ENCODE peak calls at places on chromosomes 3 and 15, in six cellular contexts. T is mucosa of descending colon; I is fibroblast of lung; Z is mammary epithelial cell; F is RWPE2; G is CD4-positive, alpha-beta T cell. O is an unnamed sample.

GRCh38 chr3:48410205-48411040 is 19.5 kb downstream of the PLXNB1 start:
- DNase-seq in G (no peak), Z (no peak), I (no peak), F (peak; percentile 45), T (peak; percentile 31), O (no peak)

GRCh38 chr15:66001042-66001441 is 131.8 kb downstream of the RAB11A start:
- DNase-seq in T (no peak), G (no peak), F (no peak), Z (no peak), I (no peak), O (no peak)

GRCh38 chr15:101438482-101439284 is 50.8 kb downstream of the PCSK6 start:
- DNase-seq in Z (no peak), G (no peak), F (peak; percentile 70), T (no peak), I (no peak), O (no peak)

GRCh38 chr3:80000022-80000421 is 232.2 kb upstream of the ROBO1 start:
- DNase-seq in I (peak; percentile 36), G (no peak), F (no peak), Z (peak; percentile 23), T (no peak), O (no peak)

GRCh38 chr3:42424911-42425310 is 14.5 kb upstream of the LYZL4 start:
- DNase-seq in G (no peak), T (no peak), Z (no peak), I (no peak), F (no peak), O (no peak)

GRCh38 chr3:32819581-32820348 is 2.0 kb downstream of the TRIM71 start:
- DNase-seq in Z (no peak), G (no peak), T (no peak), I (no peak), F (no peak), O (no peak)

GRCh38 chr3:169668957-169669681 is 5.6 kb upstream of the MECOM start:
- DNase-seq in I (peak; percentile 57), G (no peak), Z (peak; percentile 67), F (no peak), T (peak; percentile 84), O (no peak)

GRCh38 chr3:132730891-132731580 is 8.8 kb upstream of the NPHP3 start:
- DNase-seq in I (peak; percentile 44), G (no peak), T (no peak), F (no peak), Z (peak; percentile 41), O (no peak)

GRCh38 chr3:106560451-106560966 is 691.7 kb upstream of the CBLB start:
- DNase-seq in F (no peak), I (peak; percentile 87), T (no peak), G (no peak), Z (peak; percentile 84), O (no peak)

GRCh38 chr15:33194237-33194636 is 277 bp downstream of the FMN1 start:
- DNase-seq in Z (no peak), G (no peak), F (no peak), T (no peak), I (peak; percentile 1), O (no peak)

GRCh38 chr3:153649286-153649839 is 471.8 kb upstream of the ARHGEF26 start:
- DNase-seq in F (no peak), T (no peak), G (no peak), Z (no peak), I (no peak), O (no peak)

GRCh38 chr3:3636815-3637214 is 162.4 kb upstream of the LRRN1 start:
- DNase-seq in I (peak; percentile 33), Z (peak; percentile 78), T (no peak), G (no peak), F (no peak), O (no peak)

GRCh38 chr3:196260784-196261183 is 26.7 kb downstream of the PCYT1A start:
- DNase-seq in Z (no peak), F (no peak), G (no peak), I (no peak), T (no peak), O (no peak)

GRCh38 chr15:78988361-78988911 is 43.6 kb upstream of the CTSH start:
- DNase-seq in G (no peak), F (peak; percentile 99), Z (peak; percentile 99), T (peak; percentile 79), I (peak; percentile 99), O (no peak)

GRCh38 chr3:142844339-142844977 is 44.4 kb downstream of the PCOLCE2 start:
- DNase-seq in G (no peak), Z (peak; percentile 67), T (no peak), F (no peak), I (peak; percentile 62), O (no peak)

GRCh38 chr15:84108725-84109124 is 126.8 kb upstream of the GOLGA6L4 start:
- DNase-seq in T (no peak), F (no peak), G (no peak), I (peak; percentile 20), Z (no peak), O (no peak)

GRCh38 chr15:98035577-98036010 is 75.1 kb downstream of the ARRDC4 start:
- DNase-seq in Z (peak; percentile 83), I (no peak), T (no peak), F (no peak), G (no peak), O (no peak)

GRCh38 chr3:171747223-171747920 is 62.9 kb downstream of the PLD1 start:
- DNase-seq in Z (no peak), F (no peak), T (no peak), G (no peak), I (no peak), O (no peak)

GRCh38 chr3:178483704-178484103 is 52.5 kb upstream of the KCNMB2 start:
- DNase-seq in G (no peak), I (peak; percentile 16), F (no peak), T (no peak), Z (no peak), O (no peak)

GRCh38 chr3:74623261-74623836 is 8.9 kb upstream of the CNTN3 start:
- DNase-seq in Z (peak; percentile 73), G (no peak), F (no peak), I (no peak), T (no peak), O (no peak)

GRCh38 chr15:51460796-51461195 is 119.3 kb downstream of the GLDN start:
- DNase-seq in T (no peak), F (no peak), Z (no peak), I (peak; percentile 16), G (no peak), O (no peak)
- H3K9me3 ChIP-seq in T (no peaks in the 10 kb centered on the region), F (no peaks in the 10 kb centered on the region), Z (no peaks in the 10 kb centered on the region), I (no peaks in the 10 kb centered on the region), G (no peaks in the 10 kb centered on the region), O (no peaks in the 10 kb centered on the region)

GRCh38 chr3:124306665-124307064 is 314.7 kb upstream of the ROPN1 start:
- DNase-seq in Z (no peak), I (no peak), G (no peak), T (no peak), F (no peak), O (no peak)
- H3K9me3 ChIP-seq in Z (no peaks in the 10 kb centered on the region), I (no peaks in the 10 kb centered on the region), G (peaks cover 19% of the 10 kb centered on the region), T (peaks cover 17% of the 10 kb centered on the region), F (peaks cover 8% of the 10 kb centered on the region), O (no peaks in the 10 kb centered on the region)

DNA sequence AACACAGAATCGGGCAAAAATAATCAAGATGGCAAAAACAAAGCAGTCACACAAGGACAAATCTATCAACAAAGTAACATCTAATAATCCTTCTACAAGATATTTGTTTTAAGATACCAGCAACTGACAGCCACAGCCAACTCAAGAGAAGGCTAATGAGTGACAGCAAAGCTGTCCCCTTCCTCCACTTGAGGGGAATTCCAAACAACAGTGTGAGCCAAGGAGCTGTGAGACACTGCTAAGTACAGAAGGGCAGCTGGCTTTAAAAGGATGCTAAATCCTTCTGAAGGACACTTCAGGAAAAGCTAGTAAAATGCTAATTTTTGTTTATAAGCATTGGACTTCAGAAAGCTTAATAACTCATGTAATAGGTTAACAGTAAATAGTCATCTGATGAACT is 120.4 kb upstream of the GOLGA8J start:
- DNase-seq in T (no peak), G (no peak), Z (no peak), F (no peak), I (no peak), O (no peak)
- H3K9me3 ChIP-seq in T (no peaks in the 10 kb centered on the region), G (no peaks in the 10 kb centered on the region), Z (no peaks in the 10 kb centered on the region), F (no peaks in the 10 kb centered on the region), I (no peaks in the 10 kb centered on the region), O (no peaks in the 10 kb centered on the region)

GRCh38 chr3:6716374-6716773 is 144.5 kb upstream of the GRM7 start:
- DNase-seq in F (no peak), Z (no peak), I (no peak), T (no peak), G (no peak), O (no peak)

GRCh38 chr3:6723205-6723604 is 137.7 kb upstream of the GRM7 start:
- DNase-seq in F (no peak), Z (no peak), I (no peak), G (no peak), T (no peak), O (no peak)

GRCh38 chr3:6721496-6721895 is 139.4 kb upstream of the GRM7 start:
- DNase-seq in I (no peak), Z (no peak), T (no peak), F (no peak), G (no peak), O (no peak)

GRCh38 chr3:6719999-6720398 is 140.9 kb upstream of the GRM7 start:
- DNase-seq in F (no peak), I (no peak), T (no peak), Z (no peak), G (no peak), O (no peak)

DNA sequence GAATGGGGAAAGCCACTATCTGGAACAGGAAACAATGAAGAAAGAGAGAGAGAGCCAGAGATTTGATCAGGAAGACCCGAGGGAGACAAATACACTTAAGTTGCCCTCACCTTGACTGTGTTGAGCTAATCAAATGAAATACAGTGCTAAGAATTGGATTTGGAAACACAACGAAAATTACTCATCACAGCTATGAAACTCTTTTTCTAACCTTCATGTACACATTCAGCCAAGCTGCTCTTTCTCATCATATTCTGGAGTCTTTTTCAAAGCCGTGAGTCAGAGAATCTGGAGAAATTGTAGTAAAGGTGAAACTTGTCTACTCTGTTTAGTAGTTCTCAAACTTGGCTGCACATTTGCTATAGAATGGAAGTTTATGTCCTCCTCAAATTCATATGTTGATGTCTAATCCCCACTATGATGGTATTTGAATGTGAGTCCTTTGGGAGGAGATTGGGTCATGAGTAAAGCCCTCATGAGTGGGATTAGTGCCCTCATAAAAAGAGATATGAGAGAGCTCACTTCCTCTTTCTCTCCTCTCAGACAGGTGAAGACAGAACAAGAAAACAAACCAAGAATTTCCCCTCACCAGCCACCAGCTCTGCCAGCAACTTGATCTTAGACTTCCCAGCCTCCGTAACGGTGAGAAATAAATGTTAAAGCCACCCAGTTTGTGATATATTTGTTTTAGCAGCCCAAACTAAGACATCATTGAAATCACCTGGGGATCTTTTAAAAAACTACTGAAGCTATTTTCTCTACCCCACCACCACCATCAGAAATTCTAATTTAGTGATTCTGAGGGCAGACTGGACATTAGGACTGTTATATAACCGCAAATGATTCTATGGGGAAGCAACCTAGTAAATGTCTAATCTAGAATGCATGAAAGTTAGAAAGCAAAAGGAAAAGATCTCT is 143.6 kb upstream of the GRM7 start:
- DNase-seq in I (no peak), Z (no peak), T (no peak), G (no peak), F (no peak), O (no peak)
- H3K9me3 ChIP-seq in I (no peaks in the 10 kb centered on the region), Z (peaks cover 7% of the 10 kb centered on the region), T (no peaks in the 10 kb centered on the region), G (no peaks in the 10 kb centered on the region), F (no peaks in the 10 kb centered on the region), O (no peaks in the 10 kb centered on the region)

GRCh38 chr15:70758790-70759462 is 4.4 kb downstream of the UACA start:
- DNase-seq in G (no peak), Z (no peak), F (no peak), I (no peak), T (no peak), O (no peak)
- H3K9me3 ChIP-seq in G (no peaks in the 10 kb centered on the region), Z (no peaks in the 10 kb centered on the region), F (no peaks in the 10 kb centered on the region), I (no peaks in the 10 kb centered on the region), T (no peaks in the 10 kb centered on the region), O (no peaks in the 10 kb centered on the region)